ENCODE peak calls at places on chromosomes 11 and 22, in four cellular contexts. One of them, this sample, is unnamed.
A peak's percentile ranks its signal among the peaks of the same experiment; 100 is the strongest.

GRCh38 chr11:115618428-115618827 is 114.2 kb upstream of the CADM1 start:
- DNase-seq in ACHN: no peak
- DNase-seq in fibroblast of lung: peak; percentile 42
- DNase-seq in NCI-H82: no peak
- DNase-seq in this sample: no peak

GRCh38 chr11:32426819-32427615 is 8.3 kb downstream of the WT1 start:
- DNase-seq in fibroblast of lung: no peak
- DNase-seq in NCI-H82: no peak
- DNase-seq in ACHN: no peak
- DNase-seq in this sample: no peak

GRCh38 chr22:28172948-28173360 is 253.9 kb upstream of the PITPNB start:
- DNase-seq in fibroblast of lung: peak; percentile 23
- DNase-seq in ACHN: no peak
- DNase-seq in NCI-H82: no peak
- DNase-seq in this sample: peak; percentile 2

GRCh38 chr11:98365185-98365584 is 655.6 kb upstream of the CNTN5 start:
- DNase-seq in ACHN: peak; percentile 42
- DNase-seq in fibroblast of lung: no peak
- DNase-seq in NCI-H82: no peak
- DNase-seq in this sample: no peak

GRCh38 chr11:106594751-106595351 is 423.4 kb downstream of the GUCY1A2 start:
- DNase-seq in NCI-H82: no peak
- DNase-seq in ACHN: no peak
- DNase-seq in fibroblast of lung: peak; percentile 16
- DNase-seq in this sample: no peak

GRCh38 chr11:4068962-4069361 is 25.6 kb upstream of the RRM1 start:
- DNase-seq in NCI-H82: no peak
- DNase-seq in fibroblast of lung: peak; percentile 34
- DNase-seq in ACHN: no peak
- DNase-seq in this sample: no peak

GRCh38 chr11:116694017-116694725 is 78.6 kb downstream of the BUD13 start:
- DNase-seq in NCI-H82: no peak
- DNase-seq in ACHN: no peak
- DNase-seq in fibroblast of lung: no peak
- DNase-seq in this sample: no peak

GRCh38 chr22:48473202-48473601 is 1354.5 kb downstream of the BRD1 start:
- DNase-seq in fibroblast of lung: no peak
- DNase-seq in ACHN: no peak
- DNase-seq in NCI-H82: no peak
- DNase-seq in this sample: no peak

GRCh38 chr11:115606223-115607220 is 102.3 kb upstream of the CADM1 start:
- DNase-seq in fibroblast of lung: peak; percentile 86
- DNase-seq in NCI-H82: peak; percentile 80
- DNase-seq in ACHN: peak; percentile 16
- DNase-seq in this sample: no peak

GRCh38 chr11:125626381-125626950 is 1.5 kb downstream of the CHEK1 start:
- DNase-seq in fibroblast of lung: no peak
- DNase-seq in ACHN: no peak
- DNase-seq in NCI-H82: no peak
- DNase-seq in this sample: no peak

GRCh38 chr11:359181-359714 is 10.1 kb upstream of the B4GALNT4 start:
- DNase-seq in ACHN: no peak
- DNase-seq in NCI-H82: no peak
- DNase-seq in fibroblast of lung: no peak
- DNase-seq in this sample: no peak

GRCh38 chr11:74846770-74847169 is 98.1 kb downstream of the RNF169 start:
- DNase-seq in NCI-H82: no peak
- DNase-seq in fibroblast of lung: no peak
- DNase-seq in ACHN: no peak
- DNase-seq in this sample: no peak

GRCh38 chr22:36736701-36737320 is 33.3 kb upstream of the CACNG2 start:
- DNase-seq in ACHN: no peak
- DNase-seq in fibroblast of lung: no peak
- DNase-seq in NCI-H82: no peak
- DNase-seq in this sample: no peak

This sample was measured in foreskin melanocyte.